ENCODE peak calls at places on chromosome 20, in seven cellular contexts. One of them, this sample, is unnamed.

GRCh38 chr20:8943638-8944037 is 125.2 kb upstream of the PLCB4 start:
- DNase-seq in brain microvascular endothelial cell: no peak
- DNase-seq in T47D: no peak
- DNase-seq in hippocampal formation: no peak
- DNase-seq in GM23248: no peak
- DNase-seq in retina: no peak
- DNase-seq in neural progenitor cell: no peak
- DNase-seq in this sample: no peak

GRCh38 chr20:474581-474980 is 12.2 kb upstream of the TBC1D20 start:
- DNase-seq in GM23248: no peak
- DNase-seq in brain microvascular endothelial cell: no peak
- DNase-seq in hippocampal formation: no peak
- DNase-seq in T47D: no peak
- DNase-seq in neural progenitor cell: no peak
- DNase-seq in retina: no peak
- DNase-seq in this sample: no peak

GRCh38 chr20:64212750-64213149 is 42.8 kb upstream of the PCMTD2 start:
- DNase-seq in brain microvascular endothelial cell: no peak
- DNase-seq in neural progenitor cell: no peak
- DNase-seq in hippocampal formation: no peak
- DNase-seq in T47D: no peak
- DNase-seq in retina: peak; percentile 56
- DNase-seq in GM23248: peak; percentile 79
- DNase-seq in this sample: peak; percentile 30

GRCh38 chr20:24027229-24027628 is 38.6 kb upstream of the GGTLC1 start:
- DNase-seq in neural progenitor cell: no peak
- DNase-seq in GM23248: peak; percentile 4
- DNase-seq in retina: no peak
- DNase-seq in hippocampal formation: no peak
- DNase-seq in T47D: no peak
- DNase-seq in brain microvascular endothelial cell: peak; percentile 17
- DNase-seq in this sample: no peak

GRCh38 chr20:62447143-62447869 is 20.0 kb upstream of the RBBP8NL start:
- DNase-seq in T47D: no peak
- DNase-seq in brain microvascular endothelial cell: no peak
- DNase-seq in neural progenitor cell: no peak
- DNase-seq in retina: peak; percentile 47
- DNase-seq in hippocampal formation: no peak
- DNase-seq in GM23248: no peak
- DNase-seq in this sample: no peak

GRCh38 chr20:52379723-52380336 is 188.3 kb upstream of the ZFP64 start:
- DNase-seq in neural progenitor cell: peak; percentile 45
- DNase-seq in T47D: peak; percentile 61
- DNase-seq in hippocampal formation: no peak
- DNase-seq in GM23248: peak; percentile 53
- DNase-seq in brain microvascular endothelial cell: peak; percentile 27
- DNase-seq in retina: peak; percentile 41
- DNase-seq in this sample: peak; percentile 24

GRCh38 chr20:32522525-32522774 is 62.7 kb downstream of the NOL4L start:
- DNase-seq in GM23248: no peak
- DNase-seq in retina: no peak
- DNase-seq in T47D: no peak
- DNase-seq in neural progenitor cell: no peak
- DNase-seq in hippocampal formation: no peak
- DNase-seq in brain microvascular endothelial cell: no peak
- DNase-seq in this sample: no peak

GRCh38 chr20:48217191-48217590 is 431.9 kb upstream of the SULF2 start:
- DNase-seq in T47D: no peak
- DNase-seq in neural progenitor cell: no peak
- DNase-seq in retina: no peak
- DNase-seq in GM23248: no peak
- DNase-seq in brain microvascular endothelial cell: no peak
- DNase-seq in hippocampal formation: no peak
- DNase-seq in this sample: no peak

GRCh38 chr20:54078296-54078695 is 7.9 kb upstream of the BCAS1 start:
- DNase-seq in GM23248: no peak
- DNase-seq in T47D: no peak
- DNase-seq in brain microvascular endothelial cell: no peak
- DNase-seq in hippocampal formation: no peak
- DNase-seq in retina: no peak
- DNase-seq in neural progenitor cell: no peak
- DNase-seq in this sample: no peak

GRCh38 chr20:9117548-9117947 is 48.7 kb downstream of the PLCB4 start:
- DNase-seq in neural progenitor cell: no peak
- DNase-seq in hippocampal formation: no peak
- DNase-seq in retina: no peak
- DNase-seq in brain microvascular endothelial cell: no peak
- DNase-seq in T47D: no peak
- DNase-seq in GM23248: no peak
- DNase-seq in this sample: no peak

GRCh38 chr20:4869290-4870193 is 131.8 kb downstream of the SLC23A2 start:
- DNase-seq in GM23248: no peak
- DNase-seq in T47D: peak; percentile 54
- DNase-seq in brain microvascular endothelial cell: no peak
- DNase-seq in neural progenitor cell: no peak
- DNase-seq in retina: no peak
- DNase-seq in hippocampal formation: no peak
- DNase-seq in this sample: no peak

GRCh38 chr20:16608265-16608636 is 35.0 kb upstream of the KIF16B start:
- DNase-seq in GM23248: no peak
- DNase-seq in hippocampal formation: no peak
- DNase-seq in retina: no peak
- DNase-seq in T47D: no peak
- DNase-seq in brain microvascular endothelial cell: no peak
- DNase-seq in neural progenitor cell: no peak
- DNase-seq in this sample: no peak

GRCh38 chr20:49615401-49616153 is 47.6 kb upstream of the PTGIS start:
- DNase-seq in retina: no peak
- DNase-seq in neural progenitor cell: no peak
- DNase-seq in hippocampal formation: no peak
- DNase-seq in T47D: no peak
- DNase-seq in brain microvascular endothelial cell: no peak
- DNase-seq in GM23248: peak; percentile 55
- DNase-seq in this sample: peak; percentile 63

GRCh38 chr20:51631011-51631950 is 88.8 kb upstream of the NFATC2 start:
- DNase-seq in GM23248: peak; percentile 96
- DNase-seq in T47D: no peak
- DNase-seq in retina: no peak
- DNase-seq in brain microvascular endothelial cell: peak; percentile 99
- DNase-seq in hippocampal formation: no peak
- DNase-seq in neural progenitor cell: no peak
- DNase-seq in this sample: no peak

GRCh38 chr20:35292504-35293285 is 470 bp upstream of the FAM83C start:
- DNase-seq in retina: no peak
- DNase-seq in hippocampal formation: no peak
- DNase-seq in neural progenitor cell: no peak
- DNase-seq in brain microvascular endothelial cell: no peak
- DNase-seq in T47D: no peak
- DNase-seq in GM23248: no peak
- DNase-seq in this sample: no peak

GRCh38 chr20:44120676-44121425 is 66.1 kb downstream of the JPH2 start:
- DNase-seq in brain microvascular endothelial cell: no peak
- DNase-seq in neural progenitor cell: no peak
- DNase-seq in GM23248: no peak
- DNase-seq in T47D: no peak
- DNase-seq in hippocampal formation: no peak
- DNase-seq in retina: no peak
- DNase-seq in this sample: no peak

GRCh38 chr20:19621072-19621471 is 137.0 kb upstream of the RIN2 start:
- DNase-seq in brain microvascular endothelial cell: no peak
- DNase-seq in T47D: no peak
- DNase-seq in retina: no peak
- DNase-seq in GM23248: peak; percentile 9
- DNase-seq in hippocampal formation: no peak
- DNase-seq in neural progenitor cell: no peak
- DNase-seq in this sample: no peak

GRCh38 chr20:61424628-61425420 is 172.8 kb downstream of the CDH4 start:
- DNase-seq in neural progenitor cell: no peak
- DNase-seq in GM23248: no peak
- DNase-seq in T47D: no peak
- DNase-seq in hippocampal formation: no peak
- DNase-seq in brain microvascular endothelial cell: no peak
- DNase-seq in retina: no peak
- DNase-seq in this sample: no peak

GRCh38 chr20:2143594-2143993 is 42.0 kb downstream of the STK35 start:
- DNase-seq in brain microvascular endothelial cell: no peak
- DNase-seq in hippocampal formation: no peak
- DNase-seq in T47D: no peak
- DNase-seq in retina: no peak
- DNase-seq in GM23248: no peak
- DNase-seq in neural progenitor cell: no peak
- DNase-seq in this sample: no peak

GRCh38 chr20:19427480-19427879 is 215.0 kb downstream of the SLC24A3 start:
- DNase-seq in brain microvascular endothelial cell: no peak
- DNase-seq in neural progenitor cell: peak; percentile 43
- DNase-seq in retina: no peak
- DNase-seq in T47D: peak; percentile 97
- DNase-seq in GM23248: peak; percentile 13
- DNase-seq in hippocampal formation: no peak
- DNase-seq in this sample: no peak

GRCh38 chr20:53739799-53740785 is 146.5 kb upstream of the ZNF217 start:
- DNase-seq in T47D: peak; percentile 66
- DNase-seq in brain microvascular endothelial cell: no peak
- DNase-seq in hippocampal formation: no peak
- DNase-seq in GM23248: peak; percentile 70
- DNase-seq in neural progenitor cell: no peak
- DNase-seq in retina: peak; percentile 23
- DNase-seq in this sample: no peak

GRCh38 chr20:59678951-59679350 is 74.6 kb downstream of the PHACTR3 start:
- DNase-seq in GM23248: no peak
- DNase-seq in retina: no peak
- DNase-seq in T47D: no peak
- DNase-seq in hippocampal formation: no peak
- DNase-seq in brain microvascular endothelial cell: no peak
- DNase-seq in neural progenitor cell: no peak
- DNase-seq in this sample: no peak

GRCh38 chr20:63931735-63932134 is 24.5 kb downstream of the UCKL1 start:
- DNase-seq in neural progenitor cell: no peak
- DNase-seq in retina: no peak
- DNase-seq in brain microvascular endothelial cell: no peak
- DNase-seq in T47D: no peak
- DNase-seq in hippocampal formation: no peak
- DNase-seq in GM23248: no peak
- DNase-seq in this sample: no peak

GRCh38 chr20:22575087-22575721 is 9.2 kb downstream of the FOXA2 start:
- DNase-seq in retina: peak; percentile 54
- DNase-seq in T47D: no peak
- DNase-seq in hippocampal formation: no peak
- DNase-seq in neural progenitor cell: peak; percentile 55
- DNase-seq in GM23248: no peak
- DNase-seq in brain microvascular endothelial cell: no peak
- DNase-seq in this sample: no peak

GRCh38 chr20:47993035-47993755 is 207.9 kb upstream of the SULF2 start:
- DNase-seq in brain microvascular endothelial cell: no peak
- DNase-seq in GM23248: no peak
- DNase-seq in neural progenitor cell: no peak
- DNase-seq in hippocampal formation: no peak
- DNase-seq in T47D: no peak
- DNase-seq in retina: no peak
- DNase-seq in this sample: no peak

GRCh38 chr20:63187338-63188158 is 28.4 kb downstream of the YTHDF1 start:
- DNase-seq in retina: no peak
- DNase-seq in hippocampal formation: no peak
- DNase-seq in neural progenitor cell: no peak
- DNase-seq in GM23248: no peak
- DNase-seq in T47D: no peak
- DNase-seq in brain microvascular endothelial cell: no peak
- DNase-seq in this sample: no peak

GRCh38 chr20:36792422-36792821 is 18.9 kb upstream of the DSN1 start:
- DNase-seq in hippocampal formation: peak; percentile 14
- DNase-seq in retina: peak; percentile 41
- DNase-seq in neural progenitor cell: peak; percentile 93
- DNase-seq in brain microvascular endothelial cell: peak; percentile 51
- DNase-seq in T47D: peak; percentile 83
- DNase-seq in GM23248: peak; percentile 69
- DNase-seq in this sample: peak; percentile 33

GRCh38 chr20:60125521-60125920 is 167.3 kb downstream of the CDH26 start:
- DNase-seq in T47D: no peak
- DNase-seq in GM23248: no peak
- DNase-seq in brain microvascular endothelial cell: no peak
- DNase-seq in neural progenitor cell: no peak
- DNase-seq in hippocampal formation: no peak
- DNase-seq in retina: no peak
- DNase-seq in this sample: no peak